ENCODE peak calls at places on chromosome 11, in six cellular contexts. E, J, K, A, H and Y are unnamed samples.

GRCh38 chr11:66477256-66478201 is 2.7 kb upstream of the DPP3 start:
- DNase-seq in E (no peak), J (no peak), K (no peak), A (no peak), H (no peak), Y (no peak)

GRCh38 chr11:17810736-17811135 is 76.2 kb downstream of the KCNC1 start:
- DNase-seq in E (peak), J (no peak), K (no peak), A (no peak), H (no peak), Y (no peak)

GRCh38 chr11:20035701-20036601 is 124.3 kb downstream of the DBX1 start:
- DNase-seq in E (peak), J (no peak), K (no peak), A (no peak), H (no peak), Y (no peak)

GRCh38 chr11:4464216-4465159 is 15.4 kb downstream of the OR52K2 start:
- DNase-seq in E (peak), J (no peak), K (no peak), A (no peak), H (no peak), Y (no peak)

GRCh38 chr11:72375241-72375640 is 59.1 kb downstream of the CLPB start:
- DNase-seq in E (no peak), J (no peak), K (no peak), A (no peak), H (no peak), Y (no peak)

GRCh38 chr11:70398834-70399680 is 728 bp downstream of the CTTN start:
- DNase-seq in E (no peak), J (no peak), K (no peak), A (no peak), H (no peak), Y (no peak)

GRCh38 chr11:86668929-86669328 is 3.5 kb downstream of the ME3 start:
- DNase-seq in E (no peak), J (no peak), K (no peak), A (no peak), H (no peak), Y (no peak)

GRCh38 chr11:47466701-47467250 is 17.8 kb upstream of the RAPSN start:
- DNase-seq in E (no peak), J (no peak), K (no peak), A (no peak), H (no peak), Y (no peak)

GRCh38 chr11:45096636-45097035 is 49.8 kb upstream of the PRDM11 start:
- DNase-seq in E (no peak), J (no peak), K (no peak), A (no peak), H (no peak), Y (no peak)

GRCh38 chr11:69599502-69599901 is 41.5 kb upstream of the CCND1 start:
- DNase-seq in E (no peak), J (no peak), K (no peak), A (peak), H (no peak), Y (no peak)

GRCh38 chr11:46381836-46382643 is 571 bp downstream of the MDK start:
- DNase-seq in E (no peak), J (no peak), K (no peak), A (peak), H (no peak), Y (no peak)

GRCh38 chr11:31139479-31139878 is 230.1 kb downstream of the DCDC1 start:
- DNase-seq in E (no peak), J (no peak), K (no peak), A (no peak), H (no peak), Y (no peak)

GRCh38 chr11:101686514-101686913 is 102.7 kb upstream of the TRPC6 start:
- DNase-seq in E (peak), J (no peak), K (no peak), A (no peak), H (no peak), Y (no peak)

GRCh38 chr11:127059286-127060200 is 59.0 kb upstream of the KIRREL3 start:
- DNase-seq in E (peak), J (no peak), K (no peak), A (no peak), H (no peak), Y (no peak)